ENCODE peak calls at places on chromosomes 13 and 19, in six cellular contexts. T is IMR-90, J is NB4, I is spleen, N is transverse colon, Y is K562. R is an unnamed sample.

GRCh38 chr19:23788415-23788814 is 29.7 kb upstream of the ZNF681 start:
- DNase-seq in T (no peak), J (no peak), I (no peak), N (no peak), Y (no peak), R (no peak)

GRCh38 chr13:37647038-37647650 is 48.6 kb upstream of the POSTN start:
- DNase-seq in T (no peak), J (no peak), I (no peak), N (no peak), Y (no peak), R (no peak)

GRCh38 chr19:57570707-57571106 is 8.0 kb downstream of the ZNF416 start:
- DNase-seq in T (no peak), J (no peak), I (no peak), N (no peak), Y (no peak), R (no peak)

GRCh38 chr19:10289836-10290438 is at the start of gene ICAM5:
- DNase-seq in T (peak; percentile 42), J (peak; percentile 81), I (peak; percentile 77), N (peak; percentile 13), Y (peak; percentile 77), R (no peak)

GRCh38 chr13:99218545-99218944 is 17.9 kb downstream of the UBAC2 start:
- DNase-seq in T (peak; percentile 31), J (no peak), I (no peak), N (no peak), Y (no peak), R (no peak)

GRCh38 chr19:32104465-32105235 is 240.8 kb upstream of the ZNF507 start:
- DNase-seq in T (no peak), J (peak; percentile 4), I (no peak), N (peak; percentile 16), Y (no peak), R (no peak)

GRCh38 chr13:105798541-105798940 is 736.9 kb downstream of the EFNB2 start:
- DNase-seq in T (no peak), J (no peak), I (no peak), N (no peak), Y (no peak), R (no peak)

GRCh38 chr19:48553676-48554384 is 1.9 kb downstream of the SULT2B1 start:
- DNase-seq in T (peak; percentile 86), J (peak; percentile 90), I (no peak), N (peak; percentile 50), Y (peak; percentile 76), R (no peak)

GRCh38 chr13:19618925-19619324 is 14.5 kb upstream of the MPHOSPH8 start:
- DNase-seq in T (peak; percentile 37), J (peak; percentile 53), I (no peak), N (no peak), Y (peak; percentile 28), R (no peak)

GRCh38 chr13:99220199-99220931 is 19.7 kb downstream of the UBAC2 start:
- DNase-seq in T (no peak), J (peak; percentile 48), I (no peak), N (no peak), Y (no peak), R (no peak)

GRCh38 chr13:65034266-65034665 is 2195.9 kb downstream of the PCDH9 start:
- DNase-seq in T (no peak), J (no peak), I (no peak), N (no peak), Y (no peak), R (no peak)

DNA sequence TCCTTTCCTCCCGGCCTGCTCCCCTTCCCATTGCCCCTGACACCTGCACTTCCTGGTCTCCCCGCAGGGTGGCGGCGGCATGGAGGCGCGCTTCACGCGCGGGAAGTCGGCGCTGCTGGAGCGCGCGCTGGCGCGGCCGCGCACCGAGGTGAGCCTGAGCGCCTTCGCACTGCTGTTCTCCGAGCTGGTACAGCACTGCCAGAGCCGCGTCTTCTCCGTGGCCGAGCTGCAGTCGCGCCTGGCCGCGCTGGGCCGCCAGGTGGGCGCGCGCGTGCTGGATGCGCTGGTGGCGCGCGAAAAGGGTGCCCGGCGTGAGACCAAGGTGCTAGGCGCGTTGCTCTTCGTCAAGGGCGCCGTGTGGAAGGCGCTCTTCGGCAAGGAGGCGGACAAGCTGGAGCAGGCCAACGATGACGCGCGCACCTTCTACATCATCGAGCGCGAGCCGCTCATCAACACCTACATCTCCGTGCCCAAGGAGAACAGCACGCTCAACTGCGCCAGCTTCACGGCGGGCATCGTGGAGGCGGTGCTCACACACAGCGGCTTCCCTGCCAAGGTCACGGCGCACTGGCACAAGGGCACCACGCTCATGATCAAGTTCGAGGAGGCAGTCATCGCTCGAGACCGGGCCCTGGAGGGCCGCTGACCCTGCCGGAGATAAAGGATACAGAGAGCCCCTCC is 1.7 kb downstream of the TRAPPC5 start:
- DNase-seq in T (no peak), J (no peak), I (peak; percentile 88), N (no peak), Y (no peak), R (no peak)
- H3K4me3 ChIP-seq in T (no peak overlapping the region), J (peak overlapping the region; percentile 74), I (peak overlapping the region; percentile 86), N (peak overlapping the region; percentile 93), Y (no peak overlapping the region), R (no peak overlapping the region)

DNA sequence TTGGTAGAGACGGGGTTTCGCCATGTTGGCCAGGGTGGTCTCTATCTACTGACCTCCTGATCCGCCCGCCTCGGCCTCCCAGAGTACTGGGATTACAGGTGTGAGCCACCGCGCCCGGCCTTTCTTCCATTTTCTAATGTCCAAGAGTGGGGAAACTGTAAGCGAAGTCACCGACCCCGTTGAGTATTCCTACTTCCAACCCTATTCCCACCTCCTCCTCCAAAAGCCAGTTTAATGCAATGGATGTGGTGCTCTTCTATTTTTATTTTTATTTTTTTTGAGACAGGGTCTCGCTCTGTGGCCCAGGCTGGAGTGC is 449 bp downstream of the RNU6-9 start:
- DNase-seq in T (no peak), J (no peak), I (no peak), N (no peak), Y (no peak), R (no peak)
- TF ChIP-seq POLR2A in T (no peak), J (no peak), I (no peak), N (no peak), Y (no peak), R (no peak)

DNA sequence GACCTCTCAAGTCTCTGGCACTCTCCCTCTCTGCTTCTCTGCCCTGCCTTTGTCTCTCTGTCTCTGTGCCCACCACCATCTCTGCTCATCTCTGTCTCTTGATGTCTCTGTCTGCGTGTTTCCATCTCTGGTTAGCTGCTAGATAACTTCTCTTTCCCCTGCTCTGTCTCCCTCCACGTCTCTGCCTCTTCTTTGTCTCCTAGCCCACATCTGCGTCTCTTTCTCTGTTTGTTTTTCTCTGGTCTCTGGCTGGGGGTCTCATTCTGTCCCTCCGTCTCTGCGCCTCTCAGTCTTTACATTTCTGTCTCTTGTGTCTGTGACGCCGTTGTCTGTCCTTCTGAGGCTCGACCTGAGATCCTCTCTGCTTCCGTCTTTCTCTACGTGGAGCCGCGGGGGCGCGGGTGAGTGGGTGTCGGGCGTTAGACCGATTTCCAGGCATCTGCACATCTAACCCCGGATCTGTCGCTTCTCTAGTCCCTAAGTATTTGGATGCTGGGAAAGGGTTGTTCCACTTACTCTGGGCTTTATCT is 386 bp downstream of the GIPR start:
- DNase-seq in T (no peak), J (peak; percentile 29), I (no peak), N (peak; percentile 34), Y (no peak), R (no peak)
- H3K4me3 ChIP-seq in T (peak overlapping the region; percentile 62), J (peak overlapping the region; percentile 54), I (peak overlapping the region; percentile 34), N (peak overlapping the region; percentile 38), Y (peak overlapping the region; percentile 58), R (peak overlapping the region; percentile 37)

GRCh38 chr19:55086730-55087541 is 11.3 kb downstream of the EPS8L1 start:
- DNase-seq in T (peak; percentile 91), J (no peak), I (peak; percentile 90), N (peak; percentile 93), Y (no peak), R (no peak)
- TF ChIP-seq POLR2A in T (no peak), J (no peak), I (no peak), N (peak; percentile 26), Y (peak; percentile 19), R (no peak)

R was measured in esophagus squamous epithelium.